ENCODE peak calls at places on chromosomes 11 and 22, in eight cellular contexts. X is left ventricle myocardium inferior; U is psoas muscle; W is astrocyte; Y is mesendoderm; A is OCI-LY7; Q is CD8-positive, alpha-beta T cell; O is lung. C is an unnamed sample. For H3K4me1, the result is how much of the 10 kb centered on the place peaks cover.

GRCh38 chr11:6541356-6541755 is 44.3 kb downstream of the DNHD1 start:
- DNase-seq in X (no peak), U (no peak), A (no peak), Q (no peak), O (no peak), Y (no peak), W (no peak), C (no peak)

GRCh38 chr11:114259124-114259526 is 37.1 kb upstream of the NNMT start:
- DNase-seq in X (peak), U (peak), Y (no peak), O (no peak), A (peak), Q (no peak), W (no peak), C (no peak)

GRCh38 chr11:28632338-28632737 is 524.1 kb downstream of the METTL15 start:
- DNase-seq in U (no peak), Y (no peak), X (no peak), O (no peak), A (no peak), W (peak), Q (no peak), C (no peak)

GRCh38 chr11:125626381-125626950 is 1.5 kb downstream of the CHEK1 start:
- DNase-seq in Y (no peak), U (no peak), X (no peak), A (peak), W (no peak), Q (peak), O (no peak), C (peak)

GRCh38 chr11:118605116-118605867 is 2.1 kb upstream of the PHLDB1 start:
- DNase-seq in X (peak), W (peak), Y (peak), Q (no peak), A (no peak), O (peak), U (peak), C (peak)

GRCh38 chr11:8055111-8055835 is 25.7 kb upstream of the TUB start:
- DNase-seq in W (no peak), O (no peak), A (no peak), U (no peak), Q (no peak), X (no peak), Y (peak), C (no peak)

GRCh38 chr11:121451982-121452608 is at the start of gene SORL1:
- DNase-seq in O (peak), U (peak), Q (peak), X (peak), Y (peak), W (peak), A (peak), C (peak)

GRCh38 chr11:12069053-12069676 is 41.2 kb upstream of the MICAL2 start:
- DNase-seq in Y (peak), X (no peak), Q (no peak), W (no peak), U (no peak), A (no peak), O (no peak), C (no peak)

GRCh38 chr11:83087035-83087434 is 15.3 kb upstream of the RAB30 start:
- DNase-seq in O (no peak), A (peak), Y (no peak), U (no peak), Q (no peak), X (no peak), W (no peak), C (no peak)

GRCh38 chr11:68347841-68348240 is 35.5 kb downstream of the LRP5 start:
- DNase-seq in O (no peak), U (no peak), X (no peak), Q (no peak), Y (no peak), A (no peak), W (no peak), C (no peak)

GRCh38 chr11:109512249-109512648 is 90.3 kb downstream of the C11orf87 start:
- DNase-seq in U (no peak), Y (no peak), O (no peak), X (no peak), A (no peak), Q (no peak), W (peak), C (no peak)

GRCh38 chr11:66851698-66852465 is 5.0 kb upstream of the LRFN4 start:
- DNase-seq in U (no peak), O (no peak), Q (no peak), A (peak), W (no peak), X (no peak), Y (peak), C (no peak)

GRCh38 chr11:62337682-62338181 is 484 bp downstream of the ASRGL1 start:
- DNase-seq in A (no peak), U (no peak), Q (peak), O (no peak), Y (peak), X (peak), W (no peak), C (peak)

DNA sequence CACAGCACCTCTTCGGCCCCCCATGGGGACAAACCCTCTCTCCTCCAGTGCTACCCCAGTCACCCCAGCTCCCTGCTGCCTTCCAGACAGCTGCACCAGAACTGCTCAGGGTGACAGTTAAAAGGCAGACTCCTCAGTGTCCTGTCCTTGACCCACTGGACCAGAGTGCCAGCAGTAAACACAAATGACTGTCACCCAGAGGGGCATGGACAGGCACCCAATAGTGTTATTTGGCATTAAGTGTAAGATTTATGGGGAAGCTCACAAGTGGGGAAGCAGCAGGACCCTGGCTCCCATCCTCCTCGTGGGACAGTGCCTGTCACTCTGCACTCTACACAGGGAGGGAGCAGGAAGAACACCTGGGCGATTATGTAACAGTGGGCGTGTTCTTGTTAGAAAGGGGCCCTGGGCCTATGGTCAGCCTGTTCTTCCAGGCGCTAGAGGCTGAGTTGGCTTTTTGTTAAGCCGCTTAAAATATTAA is 5.0 kb downstream of the RPS19BP1 start:
- DNase-seq in Y (peak), W (no peak), O (no peak), A (peak), X (no peak), U (no peak), Q (no peak), C (no peak)
- H3K4me1 ChIP-seq in Y (under half), W (under half), O (under half), A (half or more), X (half or more), U (half or more), Q (half or more), C (under half)

GRCh38 chr11:128625316-128625715 is 38.0 kb upstream of the ETS1 start:
- DNase-seq in U (no peak), Q (no peak), Y (no peak), X (no peak), W (no peak), A (peak), O (no peak), C (no peak)
- H3K4me1 ChIP-seq in U (under half), Q (half or more), Y (under half), X (under half), W (under half), A (half or more), O (under half), C (under half)

GRCh38 chr11:134512791-134513538 is 100.9 kb upstream of the B3GAT1 start:
- DNase-seq in Q (no peak), U (no peak), A (no peak), W (no peak), Y (no peak), O (no peak), X (no peak), C (no peak)
- H3K4me1 ChIP-seq in Q (under half), U (under half), A (under half), W (under half), Y (under half), O (under half), X (under half), C (under half)

GRCh38 chr22:42438293-42438650 is 6.1 kb upstream of the NFAM1 start:
- DNase-seq in Y (peak), X (no peak), U (no peak), A (no peak), Q (no peak), W (no peak), O (no peak), C (no peak)

GRCh38 chr22:42434283-42434682 is 2.1 kb upstream of the NFAM1 start:
- DNase-seq in W (no peak), A (no peak), Y (no peak), O (no peak), X (no peak), Q (no peak), U (no peak), C (no peak)

GRCh38 chr22:42437488-42438292 is 5.5 kb upstream of the NFAM1 start:
- DNase-seq in A (peak), U (peak), Q (peak), Y (peak), X (peak), O (peak), W (no peak), C (peak)

GRCh38 chr22:42434748-42435425 is 2.7 kb upstream of the NFAM1 start:
- DNase-seq in Q (no peak), U (no peak), W (no peak), A (no peak), Y (no peak), X (no peak), O (no peak), C (no peak)

DNA sequence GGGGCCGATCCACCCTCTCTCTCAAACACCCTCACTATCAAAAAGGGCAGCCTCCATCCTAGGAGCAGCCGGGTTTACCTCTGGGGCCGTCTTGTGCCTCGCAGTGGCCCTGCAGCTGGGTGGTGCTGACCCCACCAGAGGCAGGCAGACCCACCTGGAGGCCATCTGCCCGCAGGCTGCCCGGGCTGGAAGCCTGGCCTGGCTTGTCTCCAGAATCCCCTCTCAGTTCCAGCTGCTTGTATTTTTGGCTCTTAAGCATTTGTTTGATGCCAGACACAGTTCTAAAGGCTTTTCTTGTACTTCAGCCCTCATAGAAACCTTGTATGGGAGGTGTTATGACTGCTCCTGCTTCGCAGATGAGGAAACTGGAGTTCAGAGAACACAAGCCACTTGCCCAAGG is 4.2 kb upstream of the NFAM1 start:
- DNase-seq in Y (no peak), U (no peak), W (no peak), Q (no peak), O (no peak), A (no peak), X (no peak), C (no peak)
- H3K4me1 ChIP-seq in Y (under half), U (under half), W (under half), Q (under half), O (under half), A (half or more), X (under half), C (under half)

GRCh38 chr11:57614234-57614772 is 16.8 kb downstream of the SERPING1 start:
- DNase-seq in X (no peak), Y (no peak), O (no peak), A (no peak), Q (no peak), U (no peak), W (no peak), C (no peak)
- H3K4me1 ChIP-seq in X (under half), Y (under half), O (under half), A (under half), Q (under half), U (under half), W (under half), C (under half)

GRCh38 chr11:129557421-129557820 is 181.8 kb downstream of the BARX2 start:
- DNase-seq in X (no peak), Y (no peak), W (no peak), A (no peak), U (no peak), Q (no peak), O (no peak), C (no peak)
- H3K4me1 ChIP-seq in X (under half), Y (under half), W (under half), A (under half), U (under half), Q (under half), O (under half), C (under half)

GRCh38 chr22:29886601-29887000 is 3.6 kb downstream of the MTMR3 start:
- DNase-seq in Y (no peak), A (no peak), W (no peak), O (no peak), U (no peak), X (no peak), Q (no peak), C (no peak)
- H3K4me1 ChIP-seq in Y (under half), A (under half), W (under half), O (under half), U (half or more), X (half or more), Q (under half), C (under half)

DNA sequence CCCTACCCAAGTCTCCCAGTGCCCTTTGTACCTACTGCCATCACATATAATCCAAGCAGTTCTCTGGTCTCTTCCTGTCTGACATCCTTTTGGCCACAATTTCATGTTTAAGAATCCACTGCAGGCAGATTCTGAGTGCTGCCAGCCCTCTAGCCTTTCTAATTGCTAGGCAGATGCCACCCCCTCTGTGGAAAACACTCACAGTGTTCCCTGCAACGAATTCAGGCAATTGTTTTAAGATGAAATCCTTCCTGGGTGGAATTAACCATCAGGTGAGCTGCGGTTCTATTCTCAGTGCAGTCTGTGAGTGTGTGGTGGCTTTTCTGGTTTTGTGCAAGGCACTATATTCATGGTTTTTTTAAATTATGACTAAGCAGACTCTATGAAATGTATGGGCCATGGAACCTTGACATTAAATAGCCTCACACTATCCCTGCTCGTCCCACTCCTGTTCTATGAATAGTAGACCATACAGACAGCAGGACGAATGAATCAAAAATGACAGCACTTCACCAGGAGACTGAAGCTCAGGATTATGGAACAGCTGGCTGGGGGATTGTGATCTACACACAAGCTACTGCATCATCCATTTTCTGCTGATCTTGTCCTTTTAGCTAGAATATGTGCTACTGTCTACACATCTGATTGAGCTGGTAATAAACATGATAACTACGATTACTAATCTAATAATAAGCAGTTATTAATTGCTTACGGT is 29.8 kb upstream of the BMAL1 start:
- DNase-seq in Q (no peak), W (no peak), U (no peak), O (no peak), Y (no peak), A (no peak), X (no peak), C (no peak)
- H3K4me1 ChIP-seq in Q (under half), W (under half), U (under half), O (under half), Y (under half), A (under half), X (under half), C (under half)

GRCh38 chr11:44865866-44866272 is 84.8 kb downstream of the TP53I11 start:
- DNase-seq in W (no peak), Y (no peak), X (peak), U (no peak), A (no peak), O (no peak), Q (no peak), C (no peak)
- H3K4me1 ChIP-seq in W (under half), Y (under half), X (half or more), U (under half), A (under half), O (under half), Q (under half), C (under half)

DNA sequence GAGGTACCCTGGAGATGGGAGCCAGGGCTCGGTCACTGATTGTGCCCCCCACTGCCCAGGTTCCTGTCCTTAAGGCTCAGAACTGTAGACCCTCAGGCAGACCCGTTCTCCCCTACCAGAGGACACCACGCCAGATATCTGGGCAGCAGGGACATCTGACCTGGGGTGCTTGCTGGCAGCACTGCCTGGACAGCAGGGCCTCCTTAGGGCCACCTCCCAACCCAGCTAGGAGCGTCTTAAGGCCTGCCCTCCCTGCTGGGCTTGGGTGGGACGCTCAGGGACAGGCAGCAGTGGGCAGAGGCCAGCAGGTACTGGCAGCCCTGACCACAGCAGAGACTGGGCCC is 3.1 kb downstream of the POLR2L start:
- DNase-seq in Q (no peak), W (no peak), Y (no peak), X (no peak), O (no peak), U (no peak), A (no peak), C (no peak)
- H3K4me1 ChIP-seq in Q (under half), W (under half), Y (under half), X (half or more), O (under half), U (under half), A (under half), C (under half)